ENCODE peak calls at places on chromosomes 16 and 17, in nine cellular contexts. One of them, this sample, is unnamed.

GRCh38 chr16:89257757-89258465 is 40.4 kb downstream of the ZNF778 start:
- DNase-seq in GM23338: no peak
- DNase-seq in adipocyte: no peak
- DNase-seq in adrenal gland: no peak
- DNase-seq in cardiac fibroblast: no peak
- DNase-seq in right atrium auricular region: no peak
- DNase-seq in fibroblast of villous mesenchyme: no peak
- DNase-seq in tibial artery: no peak
- DNase-seq in uterus: no peak
- DNase-seq in this sample: no peak

GRCh38 chr16:86931410-86931941 is 353.1 kb downstream of the FOXL1 start:
- DNase-seq in GM23338: peak
- DNase-seq in adipocyte: peak
- DNase-seq in adrenal gland: peak
- DNase-seq in cardiac fibroblast: peak
- DNase-seq in right atrium auricular region: peak
- DNase-seq in fibroblast of villous mesenchyme: peak
- DNase-seq in tibial artery: peak
- DNase-seq in uterus: peak
- DNase-seq in this sample: peak

GRCh38 chr17:82077617-82078358 is 12.2 kb upstream of the DUS1L start:
- DNase-seq in GM23338: peak
- DNase-seq in adipocyte: no peak
- DNase-seq in adrenal gland: no peak
- DNase-seq in cardiac fibroblast: peak
- DNase-seq in right atrium auricular region: no peak
- DNase-seq in fibroblast of villous mesenchyme: peak
- DNase-seq in tibial artery: no peak
- DNase-seq in uterus: peak
- DNase-seq in this sample: no peak

GRCh38 chr17:68777243-68777855 is 176.2 kb upstream of the FAM20A start:
- DNase-seq in GM23338: peak
- DNase-seq in adipocyte: peak
- DNase-seq in adrenal gland: peak
- DNase-seq in cardiac fibroblast: peak
- DNase-seq in right atrium auricular region: peak
- DNase-seq in fibroblast of villous mesenchyme: peak
- DNase-seq in tibial artery: peak
- DNase-seq in uterus: peak
- DNase-seq in this sample: peak

GRCh38 chr16:29000019-29000418 is 15.2 kb downstream of the LAT start:
- DNase-seq in GM23338: no peak
- DNase-seq in adipocyte: no peak
- DNase-seq in adrenal gland: no peak
- DNase-seq in cardiac fibroblast: no peak
- DNase-seq in right atrium auricular region: no peak
- DNase-seq in fibroblast of villous mesenchyme: no peak
- DNase-seq in tibial artery: no peak
- DNase-seq in uterus: no peak
- DNase-seq in this sample: no peak

GRCh38 chr16:88401604-88402246 is 19.0 kb downstream of the ZNF469 start:
- DNase-seq in GM23338: no peak
- DNase-seq in adipocyte: no peak
- DNase-seq in adrenal gland: no peak
- DNase-seq in cardiac fibroblast: no peak
- DNase-seq in right atrium auricular region: no peak
- DNase-seq in fibroblast of villous mesenchyme: no peak
- DNase-seq in tibial artery: no peak
- DNase-seq in uterus: no peak
- DNase-seq in this sample: no peak

GRCh38 chr17:75876938-75877751 is 1.2 kb downstream of the TRIM47 start:
- DNase-seq in GM23338: peak
- DNase-seq in adipocyte: peak
- DNase-seq in adrenal gland: peak
- DNase-seq in cardiac fibroblast: peak
- DNase-seq in right atrium auricular region: peak
- DNase-seq in fibroblast of villous mesenchyme: peak
- DNase-seq in tibial artery: peak
- DNase-seq in uterus: peak
- DNase-seq in this sample: peak

GRCh38 chr17:31495049-31495885 is 103.8 kb downstream of the RAB11FIP4 start:
- DNase-seq in GM23338: no peak
- DNase-seq in adipocyte: no peak
- DNase-seq in adrenal gland: no peak
- DNase-seq in cardiac fibroblast: no peak
- DNase-seq in right atrium auricular region: no peak
- DNase-seq in fibroblast of villous mesenchyme: no peak
- DNase-seq in tibial artery: no peak
- DNase-seq in uterus: no peak
- DNase-seq in this sample: peak

GRCh38 chr16:69338557-69339288 is 641 bp downstream of the COG8 start:
- DNase-seq in GM23338: no peak
- DNase-seq in adipocyte: no peak
- DNase-seq in adrenal gland: no peak
- DNase-seq in cardiac fibroblast: no peak
- DNase-seq in right atrium auricular region: no peak
- DNase-seq in fibroblast of villous mesenchyme: no peak
- DNase-seq in tibial artery: no peak
- DNase-seq in uterus: no peak
- DNase-seq in this sample: no peak

GRCh38 chr16:89170346-89171215 is 967 bp upstream of the CDH15 start:
- DNase-seq in GM23338: peak
- DNase-seq in adipocyte: no peak
- DNase-seq in adrenal gland: no peak
- DNase-seq in cardiac fibroblast: no peak
- DNase-seq in right atrium auricular region: no peak
- DNase-seq in fibroblast of villous mesenchyme: no peak
- DNase-seq in tibial artery: no peak
- DNase-seq in uterus: no peak
- DNase-seq in this sample: no peak

GRCh38 chr16:22425036-22425801 is 50.8 kb upstream of the CDR2 start:
- DNase-seq in GM23338: no peak
- DNase-seq in adipocyte: peak
- DNase-seq in adrenal gland: peak
- DNase-seq in cardiac fibroblast: no peak
- DNase-seq in right atrium auricular region: no peak
- DNase-seq in fibroblast of villous mesenchyme: peak
- DNase-seq in tibial artery: peak
- DNase-seq in uterus: peak
- DNase-seq in this sample: peak

GRCh38 chr16:15576960-15577958 is 65.7 kb downstream of the MARF1 start:
- DNase-seq in GM23338: no peak
- DNase-seq in adipocyte: no peak
- DNase-seq in adrenal gland: no peak
- DNase-seq in cardiac fibroblast: no peak
- DNase-seq in right atrium auricular region: no peak
- DNase-seq in fibroblast of villous mesenchyme: no peak
- DNase-seq in tibial artery: no peak
- DNase-seq in uterus: no peak
- DNase-seq in this sample: no peak

GRCh38 chr16:87657621-87658192 is 55.4 kb downstream of the JPH3 start:
- DNase-seq in GM23338: peak
- DNase-seq in adipocyte: no peak
- DNase-seq in adrenal gland: no peak
- DNase-seq in cardiac fibroblast: peak
- DNase-seq in right atrium auricular region: no peak
- DNase-seq in fibroblast of villous mesenchyme: peak
- DNase-seq in tibial artery: no peak
- DNase-seq in uterus: no peak
- DNase-seq in this sample: no peak

GRCh38 chr16:70681382-70682238 is 4.2 kb downstream of the MTSS2 start:
- DNase-seq in GM23338: no peak
- DNase-seq in adipocyte: no peak
- DNase-seq in adrenal gland: no peak
- DNase-seq in cardiac fibroblast: no peak
- DNase-seq in right atrium auricular region: no peak
- DNase-seq in fibroblast of villous mesenchyme: no peak
- DNase-seq in tibial artery: no peak
- DNase-seq in uterus: no peak
- DNase-seq in this sample: no peak

GRCh38 chr16:13791095-13791494 is 128.9 kb upstream of the ERCC4 start:
- DNase-seq in GM23338: no peak
- DNase-seq in adipocyte: no peak
- DNase-seq in adrenal gland: no peak
- DNase-seq in cardiac fibroblast: no peak
- DNase-seq in right atrium auricular region: no peak
- DNase-seq in fibroblast of villous mesenchyme: no peak
- DNase-seq in tibial artery: no peak
- DNase-seq in uterus: no peak
- DNase-seq in this sample: no peak

GRCh38 chr17:76709077-76709950 is 1.5 kb downstream of the MXRA7 start:
- DNase-seq in GM23338: peak
- DNase-seq in adipocyte: peak
- DNase-seq in adrenal gland: peak
- DNase-seq in cardiac fibroblast: peak
- DNase-seq in right atrium auricular region: peak
- DNase-seq in fibroblast of villous mesenchyme: peak
- DNase-seq in tibial artery: peak
- DNase-seq in uterus: peak
- DNase-seq in this sample: peak

GRCh38 chr17:40485851-40486512 is 15.4 kb downstream of the TNS4 start:
- DNase-seq in GM23338: no peak
- DNase-seq in adipocyte: peak
- DNase-seq in adrenal gland: no peak
- DNase-seq in cardiac fibroblast: peak
- DNase-seq in right atrium auricular region: peak
- DNase-seq in fibroblast of villous mesenchyme: peak
- DNase-seq in tibial artery: peak
- DNase-seq in uterus: peak
- DNase-seq in this sample: peak

GRCh38 chr17:9696279-9697044 is 51.1 kb downstream of the USP43 start:
- DNase-seq in GM23338: peak
- DNase-seq in adipocyte: no peak
- DNase-seq in adrenal gland: no peak
- DNase-seq in cardiac fibroblast: no peak
- DNase-seq in right atrium auricular region: no peak
- DNase-seq in fibroblast of villous mesenchyme: no peak
- DNase-seq in tibial artery: no peak
- DNase-seq in uterus: no peak
- DNase-seq in this sample: no peak

GRCh38 chr16:10938844-10939648 is 3.2 kb downstream of the DEXI start:
- DNase-seq in GM23338: no peak
- DNase-seq in adipocyte: no peak
- DNase-seq in adrenal gland: no peak
- DNase-seq in cardiac fibroblast: no peak
- DNase-seq in right atrium auricular region: no peak
- DNase-seq in fibroblast of villous mesenchyme: no peak
- DNase-seq in tibial artery: no peak
- DNase-seq in uterus: no peak
- DNase-seq in this sample: no peak
- H3K4me3 ChIP-seq in GM23338: no peak
- H3K4me3 ChIP-seq in adipocyte: peak
- H3K4me3 ChIP-seq in adrenal gland: peak
- H3K4me3 ChIP-seq in cardiac fibroblast: no peak
- H3K4me3 ChIP-seq in right atrium auricular region: no peak
- H3K4me3 ChIP-seq in fibroblast of villous mesenchyme: peak
- H3K4me3 ChIP-seq in tibial artery: peak
- H3K4me3 ChIP-seq in uterus: no peak
- H3K4me3 ChIP-seq in this sample: peak

DNA sequence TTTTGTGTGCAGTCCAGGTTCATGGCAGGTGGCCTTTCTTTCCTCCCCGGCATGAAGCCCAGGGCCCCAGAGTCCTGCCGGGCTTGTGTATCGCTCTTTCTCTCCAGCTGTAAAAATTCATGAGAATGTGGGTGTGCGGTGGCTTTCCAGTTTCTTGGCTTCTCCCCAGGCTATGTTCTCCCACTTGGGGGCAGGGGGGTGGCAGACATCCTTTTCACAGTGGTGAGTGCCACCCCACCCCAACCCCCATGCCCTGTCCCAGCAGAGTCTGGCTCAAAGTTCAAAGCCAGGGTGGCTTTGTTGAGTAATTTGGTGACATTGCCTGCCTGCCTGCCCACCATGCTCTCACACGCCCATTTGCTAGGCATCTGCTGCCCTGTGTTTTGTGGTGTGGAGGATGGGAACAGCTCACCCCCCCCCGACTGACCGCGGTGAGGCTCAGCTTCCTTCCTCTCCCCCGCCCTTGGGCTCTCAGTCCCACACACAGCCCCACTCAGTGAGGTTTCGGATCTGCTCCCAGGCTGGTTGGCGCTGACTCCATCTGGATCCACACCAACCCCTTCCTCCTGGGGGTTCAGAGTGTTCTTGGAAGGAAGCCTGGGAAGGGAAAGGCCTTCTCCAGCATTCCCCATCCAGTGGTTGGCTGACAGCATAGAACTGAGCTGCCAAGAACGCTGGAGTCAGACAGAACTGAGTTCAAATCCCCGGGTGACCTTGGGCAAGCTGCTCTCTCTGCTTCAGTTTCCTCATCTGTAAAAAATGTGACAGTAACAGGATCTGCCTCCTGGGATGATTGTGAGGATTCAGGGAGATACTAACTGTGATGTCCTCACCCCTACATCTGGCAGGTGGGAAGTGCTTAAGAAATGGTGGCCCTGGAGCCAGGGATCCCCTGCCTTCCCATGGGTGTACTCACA is 36.1 kb downstream of the CHD9 start:
- DNase-seq in GM23338: no peak
- DNase-seq in adipocyte: peak
- DNase-seq in adrenal gland: peak
- DNase-seq in cardiac fibroblast: peak
- DNase-seq in right atrium auricular region: peak
- DNase-seq in fibroblast of villous mesenchyme: peak
- DNase-seq in tibial artery: peak
- DNase-seq in uterus: peak
- DNase-seq in this sample: peak
- H3K4me3 ChIP-seq in GM23338: no peak
- H3K4me3 ChIP-seq in adipocyte: peak
- H3K4me3 ChIP-seq in adrenal gland: peak
- H3K4me3 ChIP-seq in cardiac fibroblast: peak
- H3K4me3 ChIP-seq in right atrium auricular region: no peak
- H3K4me3 ChIP-seq in fibroblast of villous mesenchyme: no peak
- H3K4me3 ChIP-seq in tibial artery: peak
- H3K4me3 ChIP-seq in uterus: no peak
- H3K4me3 ChIP-seq in this sample: peak

GRCh38 chr17:7438656-7439460 is 454 bp upstream of the FGF11 start:
- DNase-seq in GM23338: no peak
- DNase-seq in adipocyte: no peak
- DNase-seq in adrenal gland: no peak
- DNase-seq in cardiac fibroblast: no peak
- DNase-seq in right atrium auricular region: no peak
- DNase-seq in fibroblast of villous mesenchyme: no peak
- DNase-seq in tibial artery: no peak
- DNase-seq in uterus: no peak
- DNase-seq in this sample: no peak
- H3K4me3 ChIP-seq in GM23338: peak
- H3K4me3 ChIP-seq in adipocyte: peak
- H3K4me3 ChIP-seq in adrenal gland: peak
- H3K4me3 ChIP-seq in cardiac fibroblast: peak
- H3K4me3 ChIP-seq in right atrium auricular region: peak
- H3K4me3 ChIP-seq in fibroblast of villous mesenchyme: peak
- H3K4me3 ChIP-seq in tibial artery: no peak
- H3K4me3 ChIP-seq in uterus: no peak
- H3K4me3 ChIP-seq in this sample: no peak

DNA sequence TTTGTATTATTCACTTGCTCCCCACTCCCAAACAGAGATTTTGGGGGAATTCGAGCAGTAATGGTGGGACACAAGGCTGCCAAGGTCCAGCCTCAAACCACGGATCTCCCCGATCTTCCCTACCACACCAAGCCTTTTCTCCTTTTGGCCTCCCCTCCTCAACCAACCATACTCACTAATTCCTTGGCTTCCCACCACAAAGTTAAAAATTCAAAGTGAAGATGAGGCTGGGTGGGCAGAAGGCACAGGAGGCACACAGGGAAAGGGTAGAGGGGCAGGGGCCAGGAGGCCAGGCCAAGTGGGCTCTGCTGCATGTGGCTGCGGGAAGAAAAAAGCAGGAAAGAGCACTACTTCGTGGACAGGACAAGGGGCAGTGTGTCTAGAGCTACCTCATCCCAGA is 15.2 kb downstream of the HOXB4 start:
- DNase-seq in GM23338: no peak
- DNase-seq in adipocyte: no peak
- DNase-seq in adrenal gland: no peak
- DNase-seq in cardiac fibroblast: no peak
- DNase-seq in right atrium auricular region: no peak
- DNase-seq in fibroblast of villous mesenchyme: no peak
- DNase-seq in tibial artery: no peak
- DNase-seq in uterus: no peak
- DNase-seq in this sample: no peak
- H3K4me3 ChIP-seq in GM23338: no peak
- H3K4me3 ChIP-seq in adipocyte: no peak
- H3K4me3 ChIP-seq in adrenal gland: no peak
- H3K4me3 ChIP-seq in cardiac fibroblast: no peak
- H3K4me3 ChIP-seq in right atrium auricular region: no peak
- H3K4me3 ChIP-seq in fibroblast of villous mesenchyme: no peak
- H3K4me3 ChIP-seq in tibial artery: no peak
- H3K4me3 ChIP-seq in uterus: no peak
- H3K4me3 ChIP-seq in this sample: peak